ENCODE peak calls at places on chromosomes 1 and 21, in nine cellular contexts. One of them, this sample, is unnamed.

GRCh38 chr1:177249231-177249630 is 78.5 kb downstream of the BRINP2 start:
- DNase-seq in activated gamma-delta T cell treated with anti-CD3 and anti-CD28 coated beads, Interleukin-2, amount 50 U/mL, for 16 hours: no peak
- DNase-seq in NAMALWA: no peak
- DNase-seq in NCI-H1092: no peak
- DNase-seq in NCI-H345: no peak
- DNase-seq in LHCN-M2: no peak
- DNase-seq in RWPE2: no peak
- DNase-seq in neural crest cell: no peak
- DNase-seq in tibial artery: no peak
- DNase-seq in this sample: no peak

GRCh38 chr21:44267655-44268142 is 6.0 kb upstream of the DNMT3L start:
- DNase-seq in activated gamma-delta T cell treated with anti-CD3 and anti-CD28 coated beads, Interleukin-2, amount 50 U/mL, for 16 hours: no peak
- DNase-seq in NAMALWA: peak
- DNase-seq in NCI-H1092: no peak
- DNase-seq in NCI-H345: no peak
- DNase-seq in LHCN-M2: no peak
- DNase-seq in RWPE2: no peak
- DNase-seq in neural crest cell: no peak
- DNase-seq in tibial artery: no peak
- DNase-seq in this sample: no peak

GRCh38 chr1:92784051-92784638 is 763 bp downstream of the EVI5 start:
- DNase-seq in activated gamma-delta T cell treated with anti-CD3 and anti-CD28 coated beads, Interleukin-2, amount 50 U/mL, for 16 hours: peak
- DNase-seq in NAMALWA: peak
- DNase-seq in NCI-H1092: no peak
- DNase-seq in NCI-H345: no peak
- DNase-seq in LHCN-M2: peak
- DNase-seq in RWPE2: no peak
- DNase-seq in neural crest cell: no peak
- DNase-seq in tibial artery: no peak
- DNase-seq in this sample: no peak

GRCh38 chr1:214720561-214720960 is 117.6 kb downstream of the CENPF start:
- DNase-seq in activated gamma-delta T cell treated with anti-CD3 and anti-CD28 coated beads, Interleukin-2, amount 50 U/mL, for 16 hours: no peak
- DNase-seq in NAMALWA: no peak
- DNase-seq in NCI-H1092: no peak
- DNase-seq in NCI-H345: no peak
- DNase-seq in LHCN-M2: no peak
- DNase-seq in RWPE2: no peak
- DNase-seq in neural crest cell: no peak
- DNase-seq in tibial artery: no peak
- DNase-seq in this sample: no peak

GRCh38 chr1:101128211-101128727 is 102.7 kb upstream of the DPH5 start:
- DNase-seq in activated gamma-delta T cell treated with anti-CD3 and anti-CD28 coated beads, Interleukin-2, amount 50 U/mL, for 16 hours: no peak
- DNase-seq in NAMALWA: peak
- DNase-seq in NCI-H1092: no peak
- DNase-seq in NCI-H345: no peak
- DNase-seq in LHCN-M2: no peak
- DNase-seq in RWPE2: no peak
- DNase-seq in neural crest cell: no peak
- DNase-seq in tibial artery: no peak
- DNase-seq in this sample: no peak

GRCh38 chr1:233615571-233615970 is 1.7 kb downstream of the KCNK1 start:
- DNase-seq in activated gamma-delta T cell treated with anti-CD3 and anti-CD28 coated beads, Interleukin-2, amount 50 U/mL, for 16 hours: no peak
- DNase-seq in NAMALWA: no peak
- DNase-seq in NCI-H1092: no peak
- DNase-seq in NCI-H345: no peak
- DNase-seq in LHCN-M2: no peak
- DNase-seq in RWPE2: no peak
- DNase-seq in neural crest cell: no peak
- DNase-seq in tibial artery: no peak
- DNase-seq in this sample: no peak

GRCh38 chr1:24545673-24546072 is 10.2 kb upstream of the NCMAP start:
- DNase-seq in activated gamma-delta T cell treated with anti-CD3 and anti-CD28 coated beads, Interleukin-2, amount 50 U/mL, for 16 hours: no peak
- DNase-seq in NAMALWA: no peak
- DNase-seq in NCI-H1092: no peak
- DNase-seq in NCI-H345: no peak
- DNase-seq in LHCN-M2: no peak
- DNase-seq in RWPE2: no peak
- DNase-seq in neural crest cell: no peak
- DNase-seq in tibial artery: no peak
- DNase-seq in this sample: no peak

GRCh38 chr1:212309967-212310366 is 24.8 kb downstream of the PPP2R5A start:
- DNase-seq in activated gamma-delta T cell treated with anti-CD3 and anti-CD28 coated beads, Interleukin-2, amount 50 U/mL, for 16 hours: no peak
- DNase-seq in NAMALWA: no peak
- DNase-seq in NCI-H1092: no peak
- DNase-seq in NCI-H345: no peak
- DNase-seq in LHCN-M2: peak
- DNase-seq in RWPE2: no peak
- DNase-seq in neural crest cell: no peak
- DNase-seq in tibial artery: no peak
- DNase-seq in this sample: no peak

GRCh38 chr1:246919902-246920301 is 11.8 kb downstream of the AHCTF1 start:
- DNase-seq in activated gamma-delta T cell treated with anti-CD3 and anti-CD28 coated beads, Interleukin-2, amount 50 U/mL, for 16 hours: no peak
- DNase-seq in NAMALWA: no peak
- DNase-seq in NCI-H1092: no peak
- DNase-seq in NCI-H345: no peak
- DNase-seq in LHCN-M2: no peak
- DNase-seq in RWPE2: no peak
- DNase-seq in neural crest cell: no peak
- DNase-seq in tibial artery: no peak
- DNase-seq in this sample: no peak

GRCh38 chr1:68233202-68233601 is 879 bp upstream of the WLS start:
- DNase-seq in activated gamma-delta T cell treated with anti-CD3 and anti-CD28 coated beads, Interleukin-2, amount 50 U/mL, for 16 hours: no peak
- DNase-seq in NAMALWA: no peak
- DNase-seq in NCI-H1092: no peak
- DNase-seq in NCI-H345: no peak
- DNase-seq in LHCN-M2: no peak
- DNase-seq in RWPE2: no peak
- DNase-seq in neural crest cell: no peak
- DNase-seq in tibial artery: no peak
- DNase-seq in this sample: no peak

GRCh38 chr1:156488566-156489165 is 11.9 kb downstream of the MEF2D start:
- DNase-seq in activated gamma-delta T cell treated with anti-CD3 and anti-CD28 coated beads, Interleukin-2, amount 50 U/mL, for 16 hours: no peak
- DNase-seq in NAMALWA: peak
- DNase-seq in NCI-H1092: no peak
- DNase-seq in NCI-H345: no peak
- DNase-seq in LHCN-M2: no peak
- DNase-seq in RWPE2: no peak
- DNase-seq in neural crest cell: no peak
- DNase-seq in tibial artery: no peak
- DNase-seq in this sample: no peak

GRCh38 chr1:179016694-179017382 is 8.9 kb upstream of the FAM20B start:
- DNase-seq in activated gamma-delta T cell treated with anti-CD3 and anti-CD28 coated beads, Interleukin-2, amount 50 U/mL, for 16 hours: no peak
- DNase-seq in NAMALWA: no peak
- DNase-seq in NCI-H1092: no peak
- DNase-seq in NCI-H345: peak
- DNase-seq in LHCN-M2: peak
- DNase-seq in RWPE2: peak
- DNase-seq in neural crest cell: no peak
- DNase-seq in tibial artery: peak
- DNase-seq in this sample: peak

GRCh38 chr1:175927944-175928343 is 184.5 kb upstream of the TNR start:
- DNase-seq in activated gamma-delta T cell treated with anti-CD3 and anti-CD28 coated beads, Interleukin-2, amount 50 U/mL, for 16 hours: no peak
- DNase-seq in NAMALWA: no peak
- DNase-seq in NCI-H1092: no peak
- DNase-seq in NCI-H345: no peak
- DNase-seq in LHCN-M2: no peak
- DNase-seq in RWPE2: no peak
- DNase-seq in neural crest cell: no peak
- DNase-seq in tibial artery: no peak
- DNase-seq in this sample: no peak

GRCh38 chr21:42695324-42696025 is 42.1 kb downstream of the PDE9A start:
- DNase-seq in activated gamma-delta T cell treated with anti-CD3 and anti-CD28 coated beads, Interleukin-2, amount 50 U/mL, for 16 hours: no peak
- DNase-seq in NAMALWA: no peak
- DNase-seq in NCI-H1092: no peak
- DNase-seq in NCI-H345: no peak
- DNase-seq in LHCN-M2: peak
- DNase-seq in RWPE2: no peak
- DNase-seq in neural crest cell: no peak
- DNase-seq in tibial artery: peak
- DNase-seq in this sample: no peak

GRCh38 chr1:45669859-45670655 is 16.3 kb downstream of the GPBP1L1 start:
- DNase-seq in activated gamma-delta T cell treated with anti-CD3 and anti-CD28 coated beads, Interleukin-2, amount 50 U/mL, for 16 hours: no peak
- DNase-seq in NAMALWA: no peak
- DNase-seq in NCI-H1092: no peak
- DNase-seq in NCI-H345: no peak
- DNase-seq in LHCN-M2: no peak
- DNase-seq in RWPE2: no peak
- DNase-seq in neural crest cell: no peak
- DNase-seq in tibial artery: no peak
- DNase-seq in this sample: no peak

GRCh38 chr1:157678721-157679120 is 21.8 kb downstream of the FCRL3 start:
- DNase-seq in activated gamma-delta T cell treated with anti-CD3 and anti-CD28 coated beads, Interleukin-2, amount 50 U/mL, for 16 hours: no peak
- DNase-seq in NAMALWA: no peak
- DNase-seq in NCI-H1092: no peak
- DNase-seq in NCI-H345: no peak
- DNase-seq in LHCN-M2: no peak
- DNase-seq in RWPE2: no peak
- DNase-seq in neural crest cell: no peak
- DNase-seq in tibial artery: no peak
- DNase-seq in this sample: no peak

GRCh38 chr21:29145354-29145782 is 14.9 kb downstream of the MAP3K7CL start:
- DNase-seq in activated gamma-delta T cell treated with anti-CD3 and anti-CD28 coated beads, Interleukin-2, amount 50 U/mL, for 16 hours: no peak
- DNase-seq in NAMALWA: no peak
- DNase-seq in NCI-H1092: no peak
- DNase-seq in NCI-H345: no peak
- DNase-seq in LHCN-M2: peak
- DNase-seq in RWPE2: no peak
- DNase-seq in neural crest cell: no peak
- DNase-seq in tibial artery: peak
- DNase-seq in this sample: peak

GRCh38 chr1:84833198-84833597 is 59.8 kb downstream of the LPAR3 start:
- DNase-seq in activated gamma-delta T cell treated with anti-CD3 and anti-CD28 coated beads, Interleukin-2, amount 50 U/mL, for 16 hours: no peak
- DNase-seq in NAMALWA: no peak
- DNase-seq in NCI-H1092: no peak
- DNase-seq in NCI-H345: no peak
- DNase-seq in LHCN-M2: no peak
- DNase-seq in RWPE2: no peak
- DNase-seq in neural crest cell: no peak
- DNase-seq in tibial artery: no peak
- DNase-seq in this sample: no peak

GRCh38 chr1:153842006-153842471 is 66.8 kb downstream of the SLC27A3 start:
- DNase-seq in activated gamma-delta T cell treated with anti-CD3 and anti-CD28 coated beads, Interleukin-2, amount 50 U/mL, for 16 hours: no peak
- DNase-seq in NAMALWA: peak
- DNase-seq in NCI-H1092: no peak
- DNase-seq in NCI-H345: no peak
- DNase-seq in LHCN-M2: peak
- DNase-seq in RWPE2: no peak
- DNase-seq in neural crest cell: no peak
- DNase-seq in tibial artery: no peak
- DNase-seq in this sample: no peak

GRCh38 chr1:32263744-32264143 is 12.7 kb downstream of the LCK start:
- DNase-seq in activated gamma-delta T cell treated with anti-CD3 and anti-CD28 coated beads, Interleukin-2, amount 50 U/mL, for 16 hours: no peak
- DNase-seq in NAMALWA: peak
- DNase-seq in NCI-H1092: no peak
- DNase-seq in NCI-H345: no peak
- DNase-seq in LHCN-M2: no peak
- DNase-seq in RWPE2: no peak
- DNase-seq in neural crest cell: no peak
- DNase-seq in tibial artery: no peak
- DNase-seq in this sample: no peak

GRCh38 chr1:151681921-151682320 is 34.7 kb downstream of the CELF3 start:
- DNase-seq in activated gamma-delta T cell treated with anti-CD3 and anti-CD28 coated beads, Interleukin-2, amount 50 U/mL, for 16 hours: no peak
- DNase-seq in NAMALWA: no peak
- DNase-seq in NCI-H1092: no peak
- DNase-seq in NCI-H345: no peak
- DNase-seq in LHCN-M2: no peak
- DNase-seq in RWPE2: no peak
- DNase-seq in neural crest cell: no peak
- DNase-seq in tibial artery: no peak
- DNase-seq in this sample: no peak

GRCh38 chr1:13664451-13664850 is 35.5 kb upstream of the PRDM2 start:
- DNase-seq in activated gamma-delta T cell treated with anti-CD3 and anti-CD28 coated beads, Interleukin-2, amount 50 U/mL, for 16 hours: no peak
- DNase-seq in NAMALWA: peak
- DNase-seq in NCI-H1092: no peak
- DNase-seq in NCI-H345: no peak
- DNase-seq in LHCN-M2: no peak
- DNase-seq in RWPE2: peak
- DNase-seq in neural crest cell: no peak
- DNase-seq in tibial artery: no peak
- DNase-seq in this sample: no peak

GRCh38 chr1:221458430-221459156 is 283.3 kb downstream of the DUSP10 start:
- DNase-seq in activated gamma-delta T cell treated with anti-CD3 and anti-CD28 coated beads, Interleukin-2, amount 50 U/mL, for 16 hours: no peak
- DNase-seq in NAMALWA: no peak
- DNase-seq in NCI-H1092: no peak
- DNase-seq in NCI-H345: no peak
- DNase-seq in LHCN-M2: peak
- DNase-seq in RWPE2: no peak
- DNase-seq in neural crest cell: no peak
- DNase-seq in tibial artery: no peak
- DNase-seq in this sample: no peak

GRCh38 chr1:32299327-32299726 is 7.4 kb downstream of the HDAC1 start:
- DNase-seq in activated gamma-delta T cell treated with anti-CD3 and anti-CD28 coated beads, Interleukin-2, amount 50 U/mL, for 16 hours: no peak
- DNase-seq in NAMALWA: no peak
- DNase-seq in NCI-H1092: no peak
- DNase-seq in NCI-H345: no peak
- DNase-seq in LHCN-M2: no peak
- DNase-seq in RWPE2: no peak
- DNase-seq in neural crest cell: no peak
- DNase-seq in tibial artery: no peak
- DNase-seq in this sample: no peak

GRCh38 chr21:33127154-33127893 is 57.4 kb downstream of the OLIG1 start:
- DNase-seq in activated gamma-delta T cell treated with anti-CD3 and anti-CD28 coated beads, Interleukin-2, amount 50 U/mL, for 16 hours: peak
- DNase-seq in NAMALWA: peak
- DNase-seq in NCI-H1092: peak
- DNase-seq in NCI-H345: peak
- DNase-seq in LHCN-M2: peak
- DNase-seq in RWPE2: no peak
- DNase-seq in neural crest cell: peak
- DNase-seq in tibial artery: peak
- DNase-seq in this sample: peak

GRCh38 chr1:100036718-100037664 is 67.2 kb downstream of the SLC35A3 start:
- DNase-seq in activated gamma-delta T cell treated with anti-CD3 and anti-CD28 coated beads, Interleukin-2, amount 50 U/mL, for 16 hours: no peak
- DNase-seq in NAMALWA: peak
- DNase-seq in NCI-H1092: no peak
- DNase-seq in NCI-H345: peak
- DNase-seq in LHCN-M2: peak
- DNase-seq in RWPE2: no peak
- DNase-seq in neural crest cell: no peak
- DNase-seq in tibial artery: no peak
- DNase-seq in this sample: no peak

GRCh38 chr1:205435904-205436573 is 14.2 kb upstream of the LEMD1 start:
- DNase-seq in activated gamma-delta T cell treated with anti-CD3 and anti-CD28 coated beads, Interleukin-2, amount 50 U/mL, for 16 hours: no peak
- DNase-seq in NAMALWA: no peak
- DNase-seq in NCI-H1092: peak
- DNase-seq in NCI-H345: no peak
- DNase-seq in LHCN-M2: no peak
- DNase-seq in RWPE2: peak
- DNase-seq in neural crest cell: no peak
- DNase-seq in tibial artery: no peak
- DNase-seq in this sample: no peak

GRCh38 chr1:45892068-45892785 is 88.8 kb downstream of the MAST2 start:
- DNase-seq in activated gamma-delta T cell treated with anti-CD3 and anti-CD28 coated beads, Interleukin-2, amount 50 U/mL, for 16 hours: no peak
- DNase-seq in NAMALWA: no peak
- DNase-seq in NCI-H1092: no peak
- DNase-seq in NCI-H345: no peak
- DNase-seq in LHCN-M2: peak
- DNase-seq in RWPE2: no peak
- DNase-seq in neural crest cell: no peak
- DNase-seq in tibial artery: no peak
- DNase-seq in this sample: peak

GRCh38 chr1:76035053-76035452 is 39.5 kb upstream of the ST6GALNAC3 start:
- DNase-seq in activated gamma-delta T cell treated with anti-CD3 and anti-CD28 coated beads, Interleukin-2, amount 50 U/mL, for 16 hours: no peak
- DNase-seq in NAMALWA: peak
- DNase-seq in NCI-H1092: no peak
- DNase-seq in NCI-H345: no peak
- DNase-seq in LHCN-M2: peak
- DNase-seq in RWPE2: no peak
- DNase-seq in neural crest cell: no peak
- DNase-seq in tibial artery: no peak
- DNase-seq in this sample: no peak

GRCh38 chr21:21463456-21463855 is 465.2 kb downstream of the NCAM2 start:
- DNase-seq in activated gamma-delta T cell treated with anti-CD3 and anti-CD28 coated beads, Interleukin-2, amount 50 U/mL, for 16 hours: no peak
- DNase-seq in NAMALWA: no peak
- DNase-seq in NCI-H1092: no peak
- DNase-seq in NCI-H345: no peak
- DNase-seq in LHCN-M2: no peak
- DNase-seq in RWPE2: no peak
- DNase-seq in neural crest cell: no peak
- DNase-seq in tibial artery: no peak
- DNase-seq in this sample: no peak

GRCh38 chr21:33881689-33882440 is 33.7 kb downstream of the ATP5PO start:
- DNase-seq in activated gamma-delta T cell treated with anti-CD3 and anti-CD28 coated beads, Interleukin-2, amount 50 U/mL, for 16 hours: no peak
- DNase-seq in NAMALWA: no peak
- DNase-seq in NCI-H1092: no peak
- DNase-seq in NCI-H345: no peak
- DNase-seq in LHCN-M2: no peak
- DNase-seq in RWPE2: no peak
- DNase-seq in neural crest cell: no peak
- DNase-seq in tibial artery: no peak
- DNase-seq in this sample: no peak

This sample was measured in non-pigmented ciliary epithelial cell.